ENCODE peak calls at places on chromosomes 4 and X, in nine cellular contexts. One of them, this sample, is unnamed.
A peak's percentile ranks its signal among the peaks of the same experiment; 100 is the strongest.

GRCh38 chrX:104195489-104196084 is 29.3 kb downstream of the FAM199X start:
- DNase-seq in erythroblast: peak; percentile 22
- DNase-seq in left lobe of liver: no peak
- DNase-seq in left cardiac atrium: no peak
- DNase-seq in SW480: peak; percentile 6
- DNase-seq in lower leg skin: no peak
- DNase-seq in anterior cingulate cortex: no peak
- DNase-seq in NCI-H748 treated with DMSO at 0.1 percent for 48 hours: peak; percentile 0
- DNase-seq in head of caudate nucleus: no peak
- DNase-seq in this sample: peak; percentile 0

GRCh38 chr4:41835321-41835995 is 86.9 kb upstream of the PHOX2B start:
- DNase-seq in erythroblast: no peak
- DNase-seq in left lobe of liver: no peak
- DNase-seq in left cardiac atrium: no peak
- DNase-seq in SW480: no peak
- DNase-seq in lower leg skin: no peak
- DNase-seq in anterior cingulate cortex: no peak
- DNase-seq in NCI-H748 treated with DMSO at 0.1 percent for 48 hours: no peak
- DNase-seq in head of caudate nucleus: no peak
- DNase-seq in this sample: no peak

GRCh38 chrX:135213200-135213844 is 38.5 kb upstream of the ETDA start:
- DNase-seq in erythroblast: no peak
- DNase-seq in left lobe of liver: no peak
- DNase-seq in left cardiac atrium: no peak
- DNase-seq in SW480: no peak
- DNase-seq in lower leg skin: no peak
- DNase-seq in anterior cingulate cortex: no peak
- DNase-seq in NCI-H748 treated with DMSO at 0.1 percent for 48 hours: no peak
- DNase-seq in head of caudate nucleus: no peak
- DNase-seq in this sample: no peak

GRCh38 chrX:49266536-49267445 is 2.3 kb upstream of the FOXP3 start:
- DNase-seq in erythroblast: no peak
- DNase-seq in left lobe of liver: no peak
- DNase-seq in left cardiac atrium: no peak
- DNase-seq in SW480: no peak
- DNase-seq in lower leg skin: no peak
- DNase-seq in anterior cingulate cortex: no peak
- DNase-seq in NCI-H748 treated with DMSO at 0.1 percent for 48 hours: no peak
- DNase-seq in head of caudate nucleus: no peak
- DNase-seq in this sample: no peak

GRCh38 chr4:33998204-33998603 is 2246.1 kb downstream of the ARAP2 start:
- DNase-seq in erythroblast: no peak
- DNase-seq in left lobe of liver: no peak
- DNase-seq in left cardiac atrium: no peak
- DNase-seq in SW480: no peak
- DNase-seq in lower leg skin: no peak
- DNase-seq in anterior cingulate cortex: no peak
- DNase-seq in NCI-H748 treated with DMSO at 0.1 percent for 48 hours: no peak
- DNase-seq in head of caudate nucleus: no peak
- DNase-seq in this sample: no peak

GRCh38 chr4:107279729-107280128 is 243.6 kb upstream of the DKK2 start:
- DNase-seq in erythroblast: no peak
- DNase-seq in left lobe of liver: no peak
- DNase-seq in left cardiac atrium: no peak
- DNase-seq in SW480: peak; percentile 1
- DNase-seq in lower leg skin: no peak
- DNase-seq in anterior cingulate cortex: no peak
- DNase-seq in NCI-H748 treated with DMSO at 0.1 percent for 48 hours: no peak
- DNase-seq in head of caudate nucleus: no peak
- DNase-seq in this sample: no peak

GRCh38 chr4:3291411-3291968 is 1.3 kb upstream of the RGS12 start:
- DNase-seq in erythroblast: no peak
- DNase-seq in left lobe of liver: peak; percentile 73
- DNase-seq in left cardiac atrium: no peak
- DNase-seq in SW480: peak; percentile 51
- DNase-seq in lower leg skin: peak; percentile 91
- DNase-seq in anterior cingulate cortex: no peak
- DNase-seq in NCI-H748 treated with DMSO at 0.1 percent for 48 hours: no peak
- DNase-seq in head of caudate nucleus: no peak
- DNase-seq in this sample: no peak

GRCh38 chrX:32948130-32948529 is 263.2 kb downstream of the DMD start:
- DNase-seq in erythroblast: no peak
- DNase-seq in left lobe of liver: no peak
- DNase-seq in left cardiac atrium: no peak
- DNase-seq in SW480: no peak
- DNase-seq in lower leg skin: no peak
- DNase-seq in anterior cingulate cortex: no peak
- DNase-seq in NCI-H748 treated with DMSO at 0.1 percent for 48 hours: no peak
- DNase-seq in head of caudate nucleus: no peak
- DNase-seq in this sample: no peak

GRCh38 chr4:143396695-143397094 is 60.0 kb downstream of the GAB1 start:
- DNase-seq in erythroblast: peak; percentile 8
- DNase-seq in left lobe of liver: no peak
- DNase-seq in left cardiac atrium: no peak
- DNase-seq in SW480: no peak
- DNase-seq in lower leg skin: no peak
- DNase-seq in anterior cingulate cortex: no peak
- DNase-seq in NCI-H748 treated with DMSO at 0.1 percent for 48 hours: no peak
- DNase-seq in head of caudate nucleus: no peak
- DNase-seq in this sample: no peak

GRCh38 chr4:142551513-142552280 is 294.4 kb downstream of the INPP4B start:
- DNase-seq in erythroblast: no peak
- DNase-seq in left lobe of liver: no peak
- DNase-seq in left cardiac atrium: no peak
- DNase-seq in SW480: no peak
- DNase-seq in lower leg skin: no peak
- DNase-seq in anterior cingulate cortex: no peak
- DNase-seq in NCI-H748 treated with DMSO at 0.1 percent for 48 hours: no peak
- DNase-seq in head of caudate nucleus: no peak
- DNase-seq in this sample: no peak

GRCh38 chrX:153598541-153599191 is at the start of gene CCNQ:
- DNase-seq in erythroblast: peak; percentile 60
- DNase-seq in left lobe of liver: no peak
- DNase-seq in left cardiac atrium: no peak
- DNase-seq in SW480: peak; percentile 31
- DNase-seq in lower leg skin: no peak
- DNase-seq in anterior cingulate cortex: no peak
- DNase-seq in NCI-H748 treated with DMSO at 0.1 percent for 48 hours: peak; percentile 11
- DNase-seq in head of caudate nucleus: no peak
- DNase-seq in this sample: no peak

GRCh38 chr4:157271166-157271869 is 50.8 kb downstream of the GRIA2 start:
- DNase-seq in erythroblast: no peak
- DNase-seq in left lobe of liver: no peak
- DNase-seq in left cardiac atrium: no peak
- DNase-seq in SW480: peak; percentile 2
- DNase-seq in lower leg skin: no peak
- DNase-seq in anterior cingulate cortex: no peak
- DNase-seq in NCI-H748 treated with DMSO at 0.1 percent for 48 hours: no peak
- DNase-seq in head of caudate nucleus: no peak
- DNase-seq in this sample: no peak

GRCh38 chrX:47184486-47184885 is 9.1 kb upstream of the UBA1 start:
- DNase-seq in erythroblast: no peak
- DNase-seq in left lobe of liver: no peak
- DNase-seq in left cardiac atrium: peak; percentile 10
- DNase-seq in SW480: no peak
- DNase-seq in lower leg skin: no peak
- DNase-seq in anterior cingulate cortex: no peak
- DNase-seq in NCI-H748 treated with DMSO at 0.1 percent for 48 hours: no peak
- DNase-seq in head of caudate nucleus: no peak
- DNase-seq in this sample: no peak

GRCh38 chr4:76498550-76498949 is 63.5 kb downstream of the SHROOM3 start:
- DNase-seq in erythroblast: no peak
- DNase-seq in left lobe of liver: no peak
- DNase-seq in left cardiac atrium: no peak
- DNase-seq in SW480: no peak
- DNase-seq in lower leg skin: no peak
- DNase-seq in anterior cingulate cortex: no peak
- DNase-seq in NCI-H748 treated with DMSO at 0.1 percent for 48 hours: no peak
- DNase-seq in head of caudate nucleus: no peak
- DNase-seq in this sample: no peak

GRCh38 chr4:135777386-135777785 is 1575.8 kb upstream of the PABPC4L start:
- DNase-seq in erythroblast: no peak
- DNase-seq in left lobe of liver: no peak
- DNase-seq in left cardiac atrium: no peak
- DNase-seq in SW480: no peak
- DNase-seq in lower leg skin: no peak
- DNase-seq in anterior cingulate cortex: no peak
- DNase-seq in NCI-H748 treated with DMSO at 0.1 percent for 48 hours: no peak
- DNase-seq in head of caudate nucleus: no peak
- DNase-seq in this sample: no peak

GRCh38 chr4:16824278-16824806 is 74.1 kb downstream of the LDB2 start:
- DNase-seq in erythroblast: no peak
- DNase-seq in left lobe of liver: no peak
- DNase-seq in left cardiac atrium: no peak
- DNase-seq in SW480: no peak
- DNase-seq in lower leg skin: no peak
- DNase-seq in anterior cingulate cortex: peak; percentile 2
- DNase-seq in NCI-H748 treated with DMSO at 0.1 percent for 48 hours: no peak
- DNase-seq in head of caudate nucleus: no peak
- DNase-seq in this sample: no peak

GRCh38 chrX:109840585-109840984 is 107.5 kb upstream of the ACSL4 start:
- DNase-seq in erythroblast: peak; percentile 55
- DNase-seq in left lobe of liver: no peak
- DNase-seq in left cardiac atrium: peak; percentile 42
- DNase-seq in SW480: peak; percentile 68
- DNase-seq in lower leg skin: no peak
- DNase-seq in anterior cingulate cortex: no peak
- DNase-seq in NCI-H748 treated with DMSO at 0.1 percent for 48 hours: no peak
- DNase-seq in head of caudate nucleus: no peak
- DNase-seq in this sample: peak; percentile 90

GRCh38 chr4:115165503-115165902 is 52.1 kb upstream of the NDST4 start:
- DNase-seq in erythroblast: no peak
- DNase-seq in left lobe of liver: no peak
- DNase-seq in left cardiac atrium: no peak
- DNase-seq in SW480: no peak
- DNase-seq in lower leg skin: no peak
- DNase-seq in anterior cingulate cortex: no peak
- DNase-seq in NCI-H748 treated with DMSO at 0.1 percent for 48 hours: no peak
- DNase-seq in head of caudate nucleus: no peak
- DNase-seq in this sample: peak; percentile 3

GRCh38 chrX:24298191-24298590 is 15.7 kb downstream of the SUPT20HL2 start:
- DNase-seq in erythroblast: no peak
- DNase-seq in left lobe of liver: no peak
- DNase-seq in left cardiac atrium: no peak
- DNase-seq in SW480: no peak
- DNase-seq in lower leg skin: peak; percentile 26
- DNase-seq in anterior cingulate cortex: no peak
- DNase-seq in NCI-H748 treated with DMSO at 0.1 percent for 48 hours: no peak
- DNase-seq in head of caudate nucleus: no peak
- DNase-seq in this sample: no peak

GRCh38 chr4:134421734-134422133 is 220.1 kb upstream of the PABPC4L start:
- DNase-seq in erythroblast: no peak
- DNase-seq in left lobe of liver: no peak
- DNase-seq in left cardiac atrium: no peak
- DNase-seq in SW480: no peak
- DNase-seq in lower leg skin: no peak
- DNase-seq in anterior cingulate cortex: no peak
- DNase-seq in NCI-H748 treated with DMSO at 0.1 percent for 48 hours: no peak
- DNase-seq in head of caudate nucleus: no peak
- DNase-seq in this sample: no peak

GRCh38 chr4:170769857-170770256 is 680.1 kb upstream of the AADAT start:
- DNase-seq in erythroblast: no peak
- DNase-seq in left lobe of liver: no peak
- DNase-seq in left cardiac atrium: no peak
- DNase-seq in SW480: no peak
- DNase-seq in lower leg skin: no peak
- DNase-seq in anterior cingulate cortex: no peak
- DNase-seq in NCI-H748 treated with DMSO at 0.1 percent for 48 hours: no peak
- DNase-seq in head of caudate nucleus: no peak
- DNase-seq in this sample: no peak

GRCh38 chr4:9704551-9705332 is 76.7 kb upstream of the DRD5 start:
- DNase-seq in erythroblast: no peak
- DNase-seq in left lobe of liver: no peak
- DNase-seq in left cardiac atrium: no peak
- DNase-seq in SW480: no peak
- DNase-seq in lower leg skin: no peak
- DNase-seq in anterior cingulate cortex: no peak
- DNase-seq in NCI-H748 treated with DMSO at 0.1 percent for 48 hours: no peak
- DNase-seq in head of caudate nucleus: no peak
- DNase-seq in this sample: no peak

GRCh38 chr4:40918330-40918729 is 168.6 kb downstream of the NSUN7 start:
- DNase-seq in erythroblast: no peak
- DNase-seq in left lobe of liver: peak; percentile 88
- DNase-seq in left cardiac atrium: peak; percentile 81
- DNase-seq in SW480: no peak
- DNase-seq in lower leg skin: peak; percentile 95
- DNase-seq in anterior cingulate cortex: no peak
- DNase-seq in NCI-H748 treated with DMSO at 0.1 percent for 48 hours: no peak
- DNase-seq in head of caudate nucleus: no peak
- DNase-seq in this sample: peak; percentile 30

GRCh38 chrX:318739-319578 is at the start of gene GTPBP6:
- DNase-seq in erythroblast: no peak
- DNase-seq in left lobe of liver: peak; percentile 100
- DNase-seq in left cardiac atrium: peak; percentile 100
- DNase-seq in SW480: peak; percentile 97
- DNase-seq in lower leg skin: peak; percentile 100
- DNase-seq in anterior cingulate cortex: no peak
- DNase-seq in NCI-H748 treated with DMSO at 0.1 percent for 48 hours: no peak
- DNase-seq in head of caudate nucleus: peak; percentile 100
- DNase-seq in this sample: no peak

GRCh38 chr4:125317526-125317880 is 2.7 kb downstream of the FAT4 start:
- DNase-seq in erythroblast: peak; percentile 11
- DNase-seq in left lobe of liver: no peak
- DNase-seq in left cardiac atrium: peak; percentile 73
- DNase-seq in SW480: no peak
- DNase-seq in lower leg skin: peak; percentile 89
- DNase-seq in anterior cingulate cortex: no peak
- DNase-seq in NCI-H748 treated with DMSO at 0.1 percent for 48 hours: peak; percentile 7
- DNase-seq in head of caudate nucleus: peak; percentile 39
- DNase-seq in this sample: no peak

GRCh38 chrX:41313419-41313818 is 20.5 kb upstream of the DDX3X start:
- DNase-seq in erythroblast: no peak
- DNase-seq in left lobe of liver: no peak
- DNase-seq in left cardiac atrium: no peak
- DNase-seq in SW480: no peak
- DNase-seq in lower leg skin: no peak
- DNase-seq in anterior cingulate cortex: no peak
- DNase-seq in NCI-H748 treated with DMSO at 0.1 percent for 48 hours: no peak
- DNase-seq in head of caudate nucleus: no peak
- DNase-seq in this sample: no peak

GRCh38 chrX:15043538-15043937 is 170.3 kb downstream of the MOSPD2 start:
- DNase-seq in erythroblast: no peak
- DNase-seq in left lobe of liver: no peak
- DNase-seq in left cardiac atrium: no peak
- DNase-seq in SW480: no peak
- DNase-seq in lower leg skin: no peak
- DNase-seq in anterior cingulate cortex: no peak
- DNase-seq in NCI-H748 treated with DMSO at 0.1 percent for 48 hours: no peak
- DNase-seq in head of caudate nucleus: no peak
- DNase-seq in this sample: no peak

GRCh38 chr4:107518076-107518475 is 202.0 kb downstream of the PAPSS1 start:
- DNase-seq in erythroblast: no peak
- DNase-seq in left lobe of liver: no peak
- DNase-seq in left cardiac atrium: no peak
- DNase-seq in SW480: no peak
- DNase-seq in lower leg skin: no peak
- DNase-seq in anterior cingulate cortex: no peak
- DNase-seq in NCI-H748 treated with DMSO at 0.1 percent for 48 hours: no peak
- DNase-seq in head of caudate nucleus: peak; percentile 10
- DNase-seq in this sample: no peak

GRCh38 chr4:22391548-22391947 is 124.3 kb downstream of the ADGRA3 start:
- DNase-seq in erythroblast: no peak
- DNase-seq in left lobe of liver: no peak
- DNase-seq in left cardiac atrium: no peak
- DNase-seq in SW480: no peak
- DNase-seq in lower leg skin: no peak
- DNase-seq in anterior cingulate cortex: no peak
- DNase-seq in NCI-H748 treated with DMSO at 0.1 percent for 48 hours: no peak
- DNase-seq in head of caudate nucleus: no peak
- DNase-seq in this sample: no peak

GRCh38 chr4:85744950-85745349 is 270.0 kb downstream of the ARHGAP24 start:
- DNase-seq in erythroblast: no peak
- DNase-seq in left lobe of liver: no peak
- DNase-seq in left cardiac atrium: no peak
- DNase-seq in SW480: no peak
- DNase-seq in lower leg skin: no peak
- DNase-seq in anterior cingulate cortex: no peak
- DNase-seq in NCI-H748 treated with DMSO at 0.1 percent for 48 hours: no peak
- DNase-seq in head of caudate nucleus: no peak
- DNase-seq in this sample: no peak

GRCh38 chr4:110005461-110006056 is 92.9 kb downstream of the EGF start:
- DNase-seq in erythroblast: peak; percentile 72
- DNase-seq in left lobe of liver: no peak
- DNase-seq in left cardiac atrium: no peak
- DNase-seq in SW480: peak; percentile 60
- DNase-seq in lower leg skin: no peak
- DNase-seq in anterior cingulate cortex: no peak
- DNase-seq in NCI-H748 treated with DMSO at 0.1 percent for 48 hours: peak; percentile 39
- DNase-seq in head of caudate nucleus: no peak
- DNase-seq in this sample: peak; percentile 48

This sample was measured in MV-4-11.